ENCODE peak calls at places on chromosomes 11 and 22, in four cellular contexts. O, J, M and R are unnamed samples.

GRCh38 chr11:2515401-2516275 is 70.8 kb downstream of the KCNQ1 start:
- DNase-seq in M (peak), J (no peak), O (no peak), R (no peak)

GRCh38 chr22:46001426-46002106 is 24.6 kb upstream of the WNT7B start:
- DNase-seq in J (no peak), M (peak), O (no peak), R (no peak)

GRCh38 chr11:41461057-41461681 is 1.7 kb upstream of the LRRC4C start:
- DNase-seq in J (no peak), M (no peak), O (no peak), R (peak)

GRCh38 chr11:116527180-116527991 is 245.4 kb downstream of the BUD13 start:
- DNase-seq in M (peak), O (no peak), J (no peak), R (no peak)

GRCh38 chr11:24391165-24391564 is 105.7 kb upstream of the LUZP2 start:
- DNase-seq in J (no peak), M (no peak), O (peak), R (peak)

GRCh38 chr22:46043339-46043738 is 66.4 kb upstream of the WNT7B start:
- DNase-seq in O (no peak), J (no peak), M (peak), R (no peak)

GRCh38 chr11:129950319-129951034 is 52.2 kb downstream of the PRDM10 start:
- DNase-seq in J (no peak), O (peak), M (no peak), R (no peak)

GRCh38 chr11:30295178-30295885 is 27.6 kb upstream of the ARL14EP start:
- DNase-seq in J (no peak), O (no peak), M (no peak), R (no peak)

GRCh38 chr11:2342981-2343380 is 34.1 kb upstream of the CD81 start:
- DNase-seq in J (no peak), O (no peak), M (no peak), R (no peak)

GRCh38 chr22:31305194-31305593 is 12.9 kb upstream of the PIK3IP1 start:
- DNase-seq in O (no peak), M (no peak), J (no peak), R (no peak)

GRCh38 chr11:29318134-29318845 is 698.5 kb downstream of the KCNA4 start:
- DNase-seq in J (no peak), O (peak), M (no peak), R (peak)

GRCh38 chr22:44574057-44574456 is 76.0 kb upstream of the RTL6 start:
- DNase-seq in J (no peak), M (no peak), O (peak), R (peak)

GRCh38 chr11:74084796-74085541 is 76.1 kb upstream of the UCP3 start:
- DNase-seq in O (peak), M (no peak), J (no peak), R (peak)

GRCh38 chr11:92528051-92528450 is 303.4 kb downstream of the FAT3 start:
- DNase-seq in J (no peak), M (no peak), O (peak), R (peak)

GRCh38 chr11:71563401-71563800 is 2.0 kb upstream of the KRTAP5-10 start:
- DNase-seq in O (peak), M (no peak), J (no peak), R (peak)

GRCh38 chr11:110128161-110128560 is 35.0 kb downstream of the ZC3H12C start:
- DNase-seq in O (peak), J (no peak), M (no peak), R (no peak)

GRCh38 chr11:59173080-59173963 is 1.4 kb downstream of the DTX4 start:
- DNase-seq in M (peak), O (peak), J (no peak), R (no peak)

GRCh38 chr11:58577441-58578135 is 1.3 kb upstream of the ZFP91 start:
- DNase-seq in M (peak), J (peak), O (peak), R (peak)

GRCh38 chr11:94767701-94768601 is at the start of gene AMOTL1:
- DNase-seq in J (no peak), M (peak), O (peak), R (peak)

GRCh38 chr11:91625495-91625894 is 599.1 kb upstream of the FAT3 start:
- DNase-seq in M (no peak), J (no peak), O (no peak), R (no peak)

GRCh38 chr11:77647906-77648305 is 10.3 kb upstream of the CLNS1A start:
- DNase-seq in J (no peak), M (no peak), O (peak), R (no peak)

GRCh38 chr11:122833133-122833470 is 5.2 kb upstream of the CRTAM start:
- DNase-seq in O (no peak), M (no peak), J (no peak), R (no peak)

GRCh38 chr22:23752090-23752691 is 1.3 kb upstream of the ZNF70 start:
- DNase-seq in J (no peak), M (no peak), O (no peak), R (no peak)

GRCh38 chr11:108012139-108012725 is 3.5 kb downstream of the CUL5 start:
- DNase-seq in O (no peak), M (no peak), J (no peak), R (no peak)

GRCh38 chr11:8685820-8686219 is 3.2 kb downstream of the RPL27A start:
- DNase-seq in J (no peak), O (no peak), M (no peak), R (no peak)

GRCh38 chr11:134333951-134334350 is 2.2 kb downstream of the GLB1L2 start:
- DNase-seq in O (no peak), M (no peak), J (no peak), R (no peak)

GRCh38 chr11:13260963-13261599 is 16.5 kb upstream of the BMAL1 start:
- DNase-seq in J (no peak), M (no peak), O (peak), R (peak)
- H3K27ac ChIP-seq in J (no peak), M (no peak), O (peak), R (peak)

GRCh38 chr22:22462813-22463567 is 45.6 kb downstream of the ZNF280B start:
- DNase-seq in M (no peak), J (no peak), O (no peak), R (peak)

GRCh38 chr22:22465782-22466181 is 42.8 kb downstream of the ZNF280B start:
- DNase-seq in J (no peak), M (no peak), O (no peak), R (no peak)

GRCh38 chr22:22465094-22465602 is 43.4 kb downstream of the ZNF280B start:
- DNase-seq in M (no peak), O (no peak), J (no peak), R (no peak)

GRCh38 chr22:22464541-22465054 is 43.9 kb downstream of the ZNF280B start:
- DNase-seq in O (no peak), M (no peak), J (no peak), R (no peak)

GRCh38 chr22:22463855-22464540 is 44.5 kb downstream of the ZNF280B start:
- DNase-seq in O (peak), M (no peak), J (peak), R (peak)
- H3K27ac ChIP-seq in O (no peak), M (no peak), J (no peak), R (no peak)

GRCh38 chr22:41488596-41489385 is 19.9 kb downstream of the ACO2 start:
- DNase-seq in M (peak), J (no peak), O (no peak), R (no peak)
- H3K27ac ChIP-seq in M (no peak), J (no peak), O (no peak), R (no peak)

DNA sequence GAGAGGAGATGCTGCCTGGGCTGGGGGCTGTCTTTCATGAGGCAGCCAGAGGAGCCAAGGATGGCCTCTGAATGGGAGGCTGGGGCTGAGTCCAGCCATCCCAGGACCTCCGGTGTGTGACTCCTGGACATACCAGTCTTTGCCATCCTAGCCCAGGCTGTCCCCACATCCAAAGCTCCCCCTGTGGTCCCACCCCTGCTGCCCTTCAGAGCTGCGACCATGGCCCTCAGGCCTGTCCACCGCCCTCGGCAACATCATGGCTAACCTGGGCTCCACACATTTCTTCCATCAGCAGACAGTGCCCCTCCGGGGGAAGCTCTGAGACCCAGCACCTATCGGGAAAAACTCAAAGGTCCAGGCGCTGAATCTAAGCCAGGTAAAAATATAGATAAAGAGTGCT is 324.4 kb downstream of the MN1 start:
- DNase-seq in M (no peak), J (no peak), O (no peak), R (no peak)
- H3K27ac ChIP-seq in M (no peak), J (no peak), O (peak), R (peak)

GRCh38 chr22:49849161-49850020 is 4.3 kb upstream of the ZBED4 start:
- DNase-seq in O (no peak), M (peak), J (no peak), R (no peak)
- H3K27ac ChIP-seq in O (no peak), M (no peak), J (peak), R (no peak)

DNA sequence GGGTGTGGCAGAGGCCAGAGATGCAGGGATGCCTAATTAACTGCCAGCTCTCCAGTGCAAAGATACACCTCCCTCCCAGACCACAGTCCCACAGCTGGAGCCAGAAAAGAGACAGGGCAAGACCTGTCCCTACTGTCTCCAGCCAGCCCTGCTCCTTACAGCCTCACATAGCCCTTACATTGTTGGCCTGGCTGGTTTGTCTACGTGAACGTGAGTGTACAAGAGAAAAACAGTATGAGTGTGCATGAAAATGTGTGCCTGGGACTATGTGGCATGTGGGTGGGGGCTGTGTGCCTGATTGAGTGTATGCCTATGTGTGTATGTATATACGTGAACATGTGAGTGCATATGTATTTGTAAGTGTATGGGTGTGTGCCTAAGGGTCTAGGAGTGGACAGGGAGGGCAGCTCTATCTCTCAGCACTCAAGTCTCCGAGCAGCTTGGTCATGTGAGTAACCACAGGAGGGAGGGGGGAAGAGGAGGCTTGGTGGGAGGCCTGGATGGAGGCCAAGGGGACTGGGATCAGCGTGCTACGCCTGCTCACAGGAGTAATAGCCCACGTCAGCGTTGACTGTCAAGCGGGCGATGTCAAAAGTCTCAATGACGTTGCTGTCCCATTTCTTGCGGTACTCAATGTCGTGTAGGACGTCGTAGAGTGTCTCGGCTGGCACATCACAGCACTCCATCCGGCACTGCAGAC is 6.6 kb upstream of the ARAP1 start:
- DNase-seq in O (peak), M (no peak), J (no peak), R (no peak)
- H3K27ac ChIP-seq in O (peak), M (no peak), J (no peak), R (no peak)